ENCODE peak calls at places on chromosomes 5 and 9, in nine cellular contexts. J is OCI-LY7, I is body of pancreas, O is uterus, N is A549, X is endothelial cell, M is astrocyte, Z is WTC11, U is ovary. L is an unnamed sample.

GRCh38 chr9:120909904-120910303 is 16.7 kb downstream of the TRAF1 start:
- DNase-seq in N (no peak), Z (no peak), X (no peak), J (no peak), M (no peak), I (no peak), O (no peak), U (no peak), L (no peak)

GRCh38 chr9:109781086-109781485 is 1.1 kb downstream of the PALM2AKAP2 start:
- DNase-seq in O (no peak), I (no peak), N (no peak), Z (no peak), J (no peak), X (no peak), U (no peak), M (no peak), L (no peak)

GRCh38 chr5:181189962-181190710 is 14.9 kb downstream of the TRIM7 start:
- DNase-seq in J (peak), M (no peak), I (peak), X (peak), Z (no peak), U (peak), N (no peak), O (no peak), L (no peak)

GRCh38 chr5:174188300-174188699 is 142.8 kb downstream of the NSG2 start:
- DNase-seq in I (peak), X (no peak), Z (no peak), M (no peak), O (no peak), U (no peak), J (no peak), N (no peak), L (no peak)

GRCh38 chr5:10673407-10673806 is 87.6 kb downstream of the DAP start:
- DNase-seq in X (no peak), O (no peak), N (no peak), I (no peak), M (no peak), U (no peak), Z (no peak), J (no peak), L (no peak)

GRCh38 chr5:89233462-89233861 is 350.5 kb upstream of the MEF2C start:
- DNase-seq in I (no peak), U (no peak), N (no peak), O (no peak), M (no peak), X (no peak), Z (no peak), J (no peak), L (no peak)

GRCh38 chr9:125977223-125977622 is 230.1 kb downstream of the PBX3 start:
- DNase-seq in N (no peak), U (no peak), M (no peak), Z (no peak), J (no peak), O (no peak), X (no peak), I (no peak), L (no peak)

GRCh38 chr5:424259-425110 is 18.5 kb upstream of the EXOC3 start:
- DNase-seq in J (peak), X (no peak), M (peak), O (no peak), U (no peak), I (no peak), N (no peak), Z (no peak), L (no peak)

GRCh38 chr5:33235304-33235703 is 205.5 kb upstream of the TARS1 start:
- DNase-seq in Z (no peak), O (no peak), J (no peak), N (no peak), U (no peak), I (no peak), M (no peak), X (no peak), L (no peak)

GRCh38 chr9:125183054-125183453 is 6.5 kb downstream of the PPP6C start:
- DNase-seq in N (no peak), Z (no peak), J (no peak), U (no peak), I (no peak), X (no peak), M (peak), O (no peak), L (no peak)

GRCh38 chr5:159156839-159157238 is 52.5 kb downstream of the RNF145 start:
- DNase-seq in Z (no peak), I (peak), J (peak), X (peak), M (peak), U (peak), O (no peak), N (peak), L (no peak)

GRCh38 chr5:154358410-154359221 is 87.2 kb upstream of the SAP30L start:
- DNase-seq in O (no peak), J (no peak), M (peak), Z (no peak), X (no peak), N (no peak), U (peak), I (no peak), L (no peak)

GRCh38 chr9:136539427-136540412 is 6.1 kb downstream of the NOTCH1 start:
- DNase-seq in Z (peak), X (peak), I (peak), O (peak), M (peak), N (no peak), J (peak), U (no peak), L (no peak)

GRCh38 chr9:107465467-107466451 is 23.8 kb downstream of the KLF4 start:
- DNase-seq in O (peak), X (peak), N (peak), U (peak), I (peak), J (no peak), Z (peak), M (peak), L (peak)

GRCh38 chr5:78467140-78467539 is 106.7 kb downstream of the SCAMP1 start:
- DNase-seq in X (no peak), Z (no peak), N (no peak), O (no peak), I (no peak), M (no peak), U (no peak), J (no peak), L (no peak)

GRCh38 chr9:69923972-69924371 is 103.4 kb downstream of the CFAP95 start:
- DNase-seq in X (no peak), N (no peak), I (no peak), U (no peak), J (no peak), M (no peak), O (no peak), Z (no peak), L (no peak)

GRCh38 chr9:86614871-86615849 is 260.9 kb upstream of the TUT7 start:
- DNase-seq in J (peak), X (peak), U (no peak), M (peak), O (no peak), Z (peak), I (peak), N (no peak), L (no peak)

GRCh38 chr5:2017540-2018389 is 135.0 kb upstream of the IRX4 start:
- DNase-seq in O (no peak), I (peak), Z (peak), J (peak), X (peak), N (peak), U (no peak), M (no peak), L (no peak)

GRCh38 chr9:83142389-83142788 is 79.4 kb upstream of the RASEF start:
- DNase-seq in I (no peak), N (no peak), X (no peak), J (no peak), Z (no peak), M (no peak), U (no peak), O (no peak), L (no peak)

GRCh38 chr9:70255521-70255920 is 3.3 kb upstream of the SMC5 start:
- DNase-seq in O (no peak), I (no peak), U (no peak), J (no peak), Z (no peak), X (no peak), N (no peak), M (peak), L (no peak)

GRCh38 chr5:122091942-122092600 is 14.0 kb upstream of the LOX start:
- DNase-seq in O (no peak), J (no peak), X (no peak), Z (no peak), N (no peak), U (no peak), M (peak), I (no peak), L (no peak)

GRCh38 chr5:56759521-56759920 is 55.8 kb upstream of the MAP3K1 start:
- DNase-seq in J (no peak), M (no peak), Z (no peak), I (peak), N (no peak), U (peak), O (no peak), X (no peak), L (no peak)

GRCh38 chr5:79243224-79243623 is 7.3 kb downstream of the JMY start:
- DNase-seq in Z (no peak), N (no peak), I (no peak), J (no peak), M (no peak), X (no peak), O (no peak), U (no peak), L (no peak)

GRCh38 chr9:121275781-121276658 is 8.1 kb downstream of the GSN start:
- DNase-seq in Z (no peak), I (no peak), N (no peak), U (no peak), J (no peak), O (no peak), X (no peak), M (no peak), L (no peak)

GRCh38 chr5:180350296-180350695 is 2.8 kb downstream of the GFPT2 start:
- DNase-seq in O (no peak), I (no peak), U (no peak), Z (no peak), J (no peak), X (no peak), M (no peak), N (no peak), L (no peak)

GRCh38 chr5:146902471-146902870 is 23.9 kb upstream of the PPP2R2B start:
- DNase-seq in O (no peak), Z (no peak), I (no peak), J (no peak), N (no peak), X (no peak), U (no peak), M (no peak), L (no peak)

GRCh38 chr5:1764606-1764960 is 35.1 kb downstream of the MRPL36 start:
- DNase-seq in M (no peak), J (no peak), I (no peak), X (no peak), O (peak), Z (no peak), N (no peak), U (no peak), L (no peak)

GRCh38 chr9:98410185-98410697 is 154.8 kb upstream of the TBC1D2 start:
- DNase-seq in M (peak), N (no peak), Z (peak), I (peak), O (no peak), X (peak), J (peak), U (no peak), L (peak)

GRCh38 chr9:34337404-34337803 is 8.0 kb downstream of the NUDT2 start:
- DNase-seq in X (no peak), N (no peak), I (no peak), M (no peak), O (no peak), J (no peak), Z (no peak), U (no peak), L (no peak)
- TF ChIP-seq CTCF in X (no peak), N (no peak), I (no peak), M (peak), O (no peak), J (peak), Z (no peak), U (no peak), L (no peak)

GRCh38 chr5:137939331-137939730 is 50.1 kb downstream of the PKD2L2 start:
- DNase-seq in O (no peak), J (no peak), I (no peak), N (no peak), X (no peak), Z (no peak), M (no peak), U (no peak), L (no peak)
- TF ChIP-seq CTCF in O (no peak), J (no peak), I (no peak), N (no peak), X (no peak), Z (no peak), M (no peak), U (no peak), L (no peak)

GRCh38 chr5:116394186-116394867 is 180.3 kb downstream of the SEMA6A start:
- DNase-seq in Z (no peak), X (no peak), O (no peak), N (no peak), U (no peak), J (no peak), I (no peak), M (no peak), L (no peak)

GRCh38 chr5:116395178-116395577 is 179.4 kb downstream of the SEMA6A start:
- DNase-seq in I (no peak), Z (no peak), J (no peak), O (no peak), U (no peak), X (no peak), N (no peak), M (no peak), L (peak)

GRCh38 chr5:116401546-116401945 is 173.1 kb downstream of the SEMA6A start:
- DNase-seq in X (no peak), U (no peak), J (no peak), M (no peak), O (no peak), Z (no peak), I (no peak), N (no peak), L (no peak)

GRCh38 chr5:116395708-116396203 is 178.9 kb downstream of the SEMA6A start:
- DNase-seq in Z (no peak), X (no peak), J (no peak), I (peak), U (peak), M (no peak), O (no peak), N (no peak), L (no peak)

GRCh38 chr5:116396700-116397099 is 177.9 kb downstream of the SEMA6A start:
- DNase-seq in Z (no peak), U (no peak), J (no peak), X (no peak), N (no peak), M (no peak), I (peak), O (no peak), L (no peak)
- TF ChIP-seq CTCF in Z (no peak), U (no peak), J (no peak), X (no peak), N (no peak), M (no peak), I (no peak), O (no peak), L (no peak)

DNA sequence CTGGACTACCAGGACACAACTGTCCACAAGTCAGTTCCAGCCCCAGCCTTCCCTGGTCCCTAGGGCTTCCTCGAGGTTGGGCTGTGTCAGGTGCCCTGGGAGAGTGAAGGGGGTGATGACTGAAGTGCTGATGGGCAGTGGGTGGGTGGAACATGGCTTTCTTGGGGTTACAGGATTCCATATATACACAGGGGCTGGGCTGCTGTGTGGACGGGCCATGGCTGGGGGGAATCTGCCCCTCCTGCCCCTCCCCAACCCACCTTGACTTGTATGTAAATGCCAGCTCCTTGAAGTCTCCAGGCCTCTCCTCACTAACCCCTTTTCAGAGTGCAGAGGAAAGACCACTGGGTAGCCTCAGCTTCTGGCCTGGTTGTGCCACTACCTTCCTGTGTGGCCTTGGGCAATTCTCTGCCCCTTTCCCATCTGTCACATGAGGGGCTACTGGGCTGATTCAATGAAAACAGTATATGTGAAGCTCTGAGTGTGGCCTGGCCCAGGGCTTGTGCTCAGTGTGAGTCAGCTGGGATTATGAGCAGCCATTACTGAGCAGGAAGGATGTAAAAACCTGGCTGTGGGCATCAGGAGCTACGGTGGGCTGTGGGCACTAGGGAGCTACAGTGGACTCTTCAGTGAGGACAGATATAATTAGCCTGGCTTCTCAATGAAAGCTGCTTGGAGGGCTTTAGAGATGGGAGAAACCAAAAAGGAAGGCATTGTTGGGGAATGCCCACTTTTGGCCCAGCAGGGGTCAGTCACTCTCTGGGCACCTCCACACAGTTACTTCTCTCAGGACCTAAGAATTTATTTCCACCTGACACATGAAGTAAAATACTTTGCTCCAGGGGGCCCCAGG is 23.3 kb downstream of the PITX1 start:
- DNase-seq in J (no peak), O (no peak), U (no peak), N (no peak), M (no peak), X (no peak), Z (no peak), I (no peak), L (no peak)
- TF ChIP-seq CTCF in J (peak), O (no peak), U (no peak), N (peak), M (no peak), X (no peak), Z (no peak), I (no peak), L (no peak)